ENCODE peak calls at places on chromosome 20, in four cellular contexts. R is AG04450, U is PC-3, I is upper lobe of right lung. K is an unnamed sample. For H3K9me3, the result is how much of the 10 kb centered on the place peaks cover.

GRCh38 chr20:57840066-57840465 is 130.3 kb upstream of the PMEPA1 start:
- DNase-seq in R (no peak), I (no peak), U (no peak), K (no peak)

GRCh38 chr20:58634818-58635665 is 16.0 kb upstream of the STX16 start:
- DNase-seq in I (peak), U (no peak), R (no peak), K (no peak)

GRCh38 chr20:62296724-62297448 is 5.9 kb upstream of the ADRM1 start:
- DNase-seq in I (no peak), U (no peak), R (no peak), K (no peak)

GRCh38 chr20:14093652-14094051 is 98.3 kb downstream of the MACROD2 start:
- DNase-seq in R (no peak), I (no peak), U (peak), K (no peak)

GRCh38 chr20:48651960-48652359 is 175.8 kb downstream of the PREX1 start:
- DNase-seq in I (no peak), R (no peak), U (no peak), K (no peak)

GRCh38 chr20:16664031-16664430 is 65.8 kb upstream of the SNRPB2 start:
- DNase-seq in R (no peak), U (no peak), I (no peak), K (no peak)

GRCh38 chr20:36847009-36847709 is 28.8 kb upstream of the TLDC2 start:
- DNase-seq in R (peak), I (no peak), U (no peak), K (no peak)

GRCh38 chr20:18388860-18389259 is 78.0 kb downstream of the DZANK1 start:
- DNase-seq in R (peak), I (no peak), U (peak), K (no peak)

GRCh38 chr20:61046721-61047351 is 205.2 kb upstream of the CDH4 start:
- DNase-seq in I (no peak), U (no peak), R (no peak), K (no peak)

GRCh38 chr20:23879811-23880374 is 345 bp upstream of the CST5 start:
- DNase-seq in I (no peak), U (peak), R (no peak), K (no peak)

GRCh38 chr20:24686156-24686555 is 216.7 kb downstream of the SYNDIG1 start:
- DNase-seq in I (peak), R (no peak), U (no peak), K (no peak)

GRCh38 chr20:58584051-58584824 is 66.8 kb upstream of the STX16 start:
- DNase-seq in U (no peak), R (no peak), I (no peak), K (no peak)

GRCh38 chr20:8309638-8310037 is 177.6 kb downstream of the PLCB1 start:
- DNase-seq in U (no peak), R (no peak), I (no peak), K (no peak)

GRCh38 chr20:54267510-54268003 is 59.7 kb downstream of the PFDN4 start:
- DNase-seq in R (no peak), I (no peak), U (peak), K (no peak)

GRCh38 chr20:48393311-48393685 is 434.5 kb downstream of the PREX1 start:
- DNase-seq in U (no peak), I (no peak), R (no peak), K (no peak)

GRCh38 chr20:37611852-37612251 is 82.0 kb upstream of the CTNNBL1 start:
- DNase-seq in I (no peak), U (no peak), R (no peak), K (no peak)

DNA sequence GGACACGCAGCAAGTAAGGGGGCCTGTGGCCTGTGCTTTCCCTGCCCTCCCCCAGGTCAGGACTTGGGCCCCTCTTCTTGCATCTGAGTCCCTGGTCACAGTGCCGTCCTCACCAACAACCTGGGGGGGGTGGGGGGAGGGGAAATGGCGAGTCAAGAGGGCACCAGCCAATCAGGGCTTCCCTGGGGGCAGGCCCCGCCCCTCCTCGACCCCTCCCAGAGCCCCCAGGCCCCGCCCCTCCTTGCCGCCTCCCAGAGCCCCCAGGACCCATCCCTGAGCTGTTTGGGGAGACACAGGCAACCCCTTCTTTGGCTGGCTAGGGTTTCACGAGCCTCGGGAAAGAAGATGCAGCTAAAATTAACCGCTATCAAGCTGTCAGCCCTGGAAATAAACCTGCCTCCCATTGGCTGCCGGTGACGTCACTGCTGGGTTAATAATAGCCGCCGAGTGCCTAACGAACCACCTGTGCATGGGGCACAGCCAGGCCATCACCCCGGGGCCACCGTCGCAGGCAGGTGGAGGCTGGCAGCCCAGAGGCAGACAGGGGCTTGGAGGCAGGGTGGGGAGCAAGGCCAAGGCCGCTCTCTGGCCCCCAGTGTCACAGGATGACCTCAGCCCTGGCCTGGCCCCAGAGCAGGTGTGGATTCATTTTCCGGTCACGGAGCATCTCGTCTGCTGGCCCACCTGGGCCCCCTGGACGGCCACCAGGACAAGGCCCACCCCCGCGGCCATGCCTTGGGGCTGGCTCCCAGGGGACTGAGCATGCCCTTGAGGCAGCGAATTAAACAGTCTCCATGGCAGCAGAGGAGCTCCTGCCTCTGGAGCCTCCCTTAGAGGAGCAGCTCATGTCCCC is 3.2 kb upstream of the EEF1A2 start:
- DNase-seq in U (no peak), R (no peak), I (no peak), K (no peak)
- H3K9me3 ChIP-seq in U (under half), R (under half), I (under half), K (under half)

GRCh38 chr20:34209111-34209510 is 32.1 kb upstream of the ASIP start:
- DNase-seq in I (no peak), U (no peak), R (no peak), K (no peak)
- H3K9me3 ChIP-seq in I (under half), U (under half), R (under half), K (under half)

GRCh38 chr20:39988991-39989390 is 700.0 kb downstream of the MAFB start:
- DNase-seq in U (no peak), I (no peak), R (no peak), K (no peak)
- H3K9me3 ChIP-seq in U (under half), I (under half), R (under half), K (under half)

DNA sequence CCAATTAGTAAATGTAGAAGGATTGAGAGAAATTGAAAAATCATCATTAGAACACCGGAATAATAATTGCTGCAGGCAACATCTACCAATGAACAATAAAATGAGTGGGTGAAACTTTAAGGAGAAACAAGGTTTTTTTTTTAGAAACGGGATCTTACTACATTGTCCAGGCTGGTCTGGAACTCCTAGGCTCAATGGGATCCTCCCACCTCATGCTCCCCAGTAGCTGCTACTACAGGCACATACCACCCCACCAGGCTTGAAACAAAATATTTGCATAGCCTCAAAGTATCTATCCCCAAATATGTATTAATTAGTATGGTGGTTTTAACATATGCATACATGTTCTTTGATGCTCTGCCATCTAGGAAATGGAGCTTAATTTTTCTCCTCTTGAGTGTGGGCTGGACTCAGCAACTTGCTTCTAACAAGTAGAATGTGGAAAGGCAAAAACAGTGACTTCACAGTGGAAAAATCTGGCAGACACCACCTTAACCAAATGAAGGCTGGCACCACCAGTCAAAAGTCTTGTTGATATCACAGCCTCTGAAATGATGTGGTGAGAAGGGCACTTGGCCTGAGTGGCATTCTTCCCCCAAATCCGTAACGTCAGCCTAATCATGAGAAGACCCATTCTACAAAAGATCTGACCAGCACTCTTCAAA is 12.1 kb downstream of the NRSN2 start:
- DNase-seq in R (no peak), U (no peak), I (no peak), K (no peak)
- H3K9me3 ChIP-seq in R (under half), U (under half), I (under half), K (under half)

GRCh38 chr20:59788811-59789210 is 144.6 kb downstream of the SYCP2 start:
- DNase-seq in R (no peak), I (no peak), U (no peak), K (no peak)
- H3K9me3 ChIP-seq in R (under half), I (under half), U (under half), K (under half)

GRCh38 chr20:55937283-55937682 is 68.0 kb downstream of the CBLN4 start:
- DNase-seq in R (no peak), U (no peak), I (no peak), K (no peak)

GRCh38 chr20:55935448-55936221 is 69.7 kb downstream of the CBLN4 start:
- DNase-seq in I (no peak), R (no peak), U (no peak), K (no peak)
- H3K9me3 ChIP-seq in I (under half), R (under half), U (under half), K (under half)